ENCODE peak calls at places on chromosomes 2 and 18, in six cellular contexts. B, C, V, J, G and D are unnamed samples.

GRCh38 chr2:46674451-46674850 is 195.1 kb downstream of the TMEM247 start:
- DNase-seq in B (no peak), C (no peak), V (no peak), J (no peak), G (no peak), D (no peak)

GRCh38 chr2:3953117-3953516 is 249.7 kb downstream of the DCDC2C start:
- DNase-seq in B (no peak), C (no peak), V (no peak), J (no peak), G (no peak), D (no peak)

GRCh38 chr18:32607816-32608215 is 137.1 kb upstream of the GAREM1 start:
- DNase-seq in B (no peak), C (no peak), V (no peak), J (no peak), G (no peak), D (no peak)

GRCh38 chr2:224922142-224922727 is 120.0 kb downstream of the DOCK10 start:
- DNase-seq in B (no peak), C (no peak), V (no peak), J (no peak), G (no peak), D (no peak)

GRCh38 chr2:218896501-218897393 is 16.1 kb downstream of the WNT10A start:
- DNase-seq in B (peak), C (peak), V (peak), J (no peak), G (peak), D (no peak)

GRCh38 chr2:70557171-70557838 is 3.7 kb upstream of the TGFA start:
- DNase-seq in B (no peak), C (no peak), V (no peak), J (peak), G (no peak), D (no peak)

GRCh38 chr2:120736202-120736954 is 710 bp downstream of the GLI2 start:
- DNase-seq in B (no peak), C (no peak), V (no peak), J (no peak), G (no peak), D (peak)

GRCh38 chr2:127398239-127398590 is 10.4 kb upstream of the MAP3K2 start:
- DNase-seq in B (no peak), C (no peak), V (no peak), J (peak), G (peak), D (no peak)

GRCh38 chr2:215377283-215377682 is 58.6 kb downstream of the FN1 start:
- DNase-seq in B (no peak), C (no peak), V (no peak), J (no peak), G (no peak), D (no peak)

GRCh38 chr18:6058941-6059340 is 163.6 kb upstream of the TMEM200C start:
- DNase-seq in B (no peak), C (no peak), V (no peak), J (peak), G (no peak), D (no peak)

GRCh38 chr2:158760887-158761286 is 34.2 kb upstream of the DAPL1 start:
- DNase-seq in B (no peak), C (no peak), V (no peak), J (no peak), G (no peak), D (no peak)

GRCh38 chr2:108616731-108617161 is 82.5 kb downstream of the LIMS1 start:
- DNase-seq in B (no peak), C (no peak), V (no peak), J (peak), G (no peak), D (no peak)

GRCh38 chr2:43192039-43192438 is 34.4 kb downstream of the ZFP36L2 start:
- DNase-seq in B (no peak), C (no peak), V (no peak), J (no peak), G (no peak), D (peak)

GRCh38 chr2:175373001-175373727 is 191.7 kb upstream of the ATP5MC3 start:
- DNase-seq in B (no peak), C (no peak), V (no peak), J (no peak), G (no peak), D (no peak)

GRCh38 chr2:70991142-70991541 is 3.5 kb downstream of the TEX261 start:
- DNase-seq in B (no peak), C (no peak), V (no peak), J (no peak), G (no peak), D (no peak)

GRCh38 chr2:199433204-199433832 is 24.4 kb downstream of the SATB2 start:
- DNase-seq in B (no peak), C (no peak), V (no peak), J (no peak), G (no peak), D (no peak)

GRCh38 chr18:37124511-37124910 is 295.6 kb downstream of the KIAA1328 start:
- DNase-seq in B (no peak), C (no peak), V (no peak), J (no peak), G (no peak), D (no peak)

GRCh38 chr2:39377226-39377939 is 59.7 kb downstream of the MAP4K3 start:
- DNase-seq in B (no peak), C (no peak), V (no peak), J (no peak), G (no peak), D (no peak)

GRCh38 chr2:120888851-120889250 is 153.2 kb downstream of the GLI2 start:
- DNase-seq in B (no peak), C (no peak), V (no peak), J (no peak), G (no peak), D (no peak)

GRCh38 chr18:21479721-21480120 is 120.8 kb downstream of the ESCO1 start:
- DNase-seq in B (no peak), C (no peak), V (no peak), J (no peak), G (no peak), D (no peak)

GRCh38 chr2:3480352-3481010 is 38.9 kb downstream of the ADI1 start:
- DNase-seq in B (no peak), C (no peak), V (no peak), J (peak), G (no peak), D (no peak)

GRCh38 chr18:37537868-37538525 is 27.6 kb downstream of the CELF4 start:
- DNase-seq in B (no peak), C (peak), V (no peak), J (no peak), G (peak), D (peak)

GRCh38 chr18:49949991-49950395 is 136.7 kb upstream of the ACAA2 start:
- DNase-seq in B (no peak), C (no peak), V (no peak), J (no peak), G (no peak), D (no peak)

GRCh38 chr2:200637886-200638285 is 52.1 kb downstream of the AOX1 start:
- DNase-seq in B (no peak), C (no peak), V (no peak), J (no peak), G (no peak), D (no peak)

GRCh38 chr18:72419914-72420313 is 124.2 kb downstream of the CBLN2 start:
- DNase-seq in B (no peak), C (no peak), V (no peak), J (no peak), G (no peak), D (no peak)

GRCh38 chr2:16319425-16320245 is 346.0 kb downstream of the CYRIA start:
- DNase-seq in B (no peak), C (no peak), V (no peak), J (no peak), G (no peak), D (no peak)